ENCODE peak calls at places on chromosomes 3 and 15, in six cellular contexts. A is nephron progenitor cell, L is neural crest cell, X is KBM-7, U is colonic mucosa, J is mesothelial cell of epicardium. Z is an unnamed sample.

GRCh38 chr3:72683068-72683467 is 165.2 kb downstream of the SHQ1 start:
- DNase-seq in A (no peak), L (no peak), X (no peak), U (no peak), J (no peak), Z (no peak)

GRCh38 chr3:28476194-28476593 is 127.6 kb upstream of the AZI2 start:
- DNase-seq in A (no peak), L (no peak), X (peak), U (no peak), J (no peak), Z (peak)

GRCh38 chr15:43102181-43102580 is 3.7 kb downstream of the UBR1 start:
- DNase-seq in A (no peak), L (no peak), X (no peak), U (no peak), J (no peak), Z (no peak)

GRCh38 chr3:1632128-1632527 is 466.5 kb upstream of the CNTN4 start:
- DNase-seq in A (no peak), L (no peak), X (no peak), U (peak), J (no peak), Z (no peak)

GRCh38 chr15:78811124-78811824 is at the start of gene ADAMTS7:
- DNase-seq in A (peak), L (peak), X (peak), U (peak), J (peak), Z (peak)

GRCh38 chr15:48465410-48465809 is 134.2 kb downstream of the DUT start:
- DNase-seq in A (no peak), L (no peak), X (no peak), U (no peak), J (no peak), Z (no peak)

GRCh38 chr15:66919421-66919820 is 146.0 kb upstream of the SMAD3 start:
- DNase-seq in A (no peak), L (no peak), X (no peak), U (no peak), J (no peak), Z (no peak)

GRCh38 chr3:12957824-12958792 is 115.1 kb downstream of the IQSEC1 start:
- DNase-seq in A (no peak), L (no peak), X (no peak), U (no peak), J (no peak), Z (no peak)

GRCh38 chr3:74053970-74054369 is 429.2 kb upstream of the PDZRN3 start:
- DNase-seq in A (no peak), L (no peak), X (no peak), U (no peak), J (no peak), Z (no peak)

GRCh38 chr3:69008980-69009379 is 4.5 kb downstream of the EOGT start:
- DNase-seq in A (no peak), L (no peak), X (no peak), U (no peak), J (no peak), Z (no peak)

GRCh38 chr15:39139431-39140059 is 441.3 kb upstream of the THBS1 start:
- DNase-seq in A (no peak), L (no peak), X (no peak), U (no peak), J (no peak), Z (no peak)